ENCODE peak calls at places on chromosomes 6 and 20, in five cellular contexts. One of them, this sample, is unnamed.

GRCh38 chr6:134739299-134740090 is 210.4 kb downstream of the ALDH8A1 start:
- DNase-seq in RCC 7860: peak; percentile 39
- DNase-seq in NCI-H774: no peak
- DNase-seq in activated CD4-positive, alpha-beta T cell treated with anti-CD3 and anti-CD28 coated beads, Interleukin-2, amount 50 U/mL, for 48 hours: no peak
- DNase-seq in GM23338: no peak
- DNase-seq in this sample: no peak

GRCh38 chr6:79810153-79810806 is 137.1 kb downstream of the ELOVL4 start:
- DNase-seq in RCC 7860: no peak
- DNase-seq in NCI-H774: peak; percentile 99
- DNase-seq in activated CD4-positive, alpha-beta T cell treated with anti-CD3 and anti-CD28 coated beads, Interleukin-2, amount 50 U/mL, for 48 hours: no peak
- DNase-seq in GM23338: peak; percentile 27
- DNase-seq in this sample: peak; percentile 93

GRCh38 chr6:2737885-2738284 is 12.8 kb downstream of the MYLK4 start:
- DNase-seq in RCC 7860: no peak
- DNase-seq in NCI-H774: no peak
- DNase-seq in activated CD4-positive, alpha-beta T cell treated with anti-CD3 and anti-CD28 coated beads, Interleukin-2, amount 50 U/mL, for 48 hours: no peak
- DNase-seq in GM23338: no peak
- DNase-seq in this sample: no peak

GRCh38 chr6:786946-787763 is 94.2 kb upstream of the EXOC2 start:
- DNase-seq in RCC 7860: no peak
- DNase-seq in NCI-H774: no peak
- DNase-seq in activated CD4-positive, alpha-beta T cell treated with anti-CD3 and anti-CD28 coated beads, Interleukin-2, amount 50 U/mL, for 48 hours: peak; percentile 12
- DNase-seq in GM23338: peak; percentile 63
- DNase-seq in this sample: peak; percentile 30

GRCh38 chr6:56727097-56727845 is 84.6 kb upstream of the DST start:
- DNase-seq in RCC 7860: no peak
- DNase-seq in NCI-H774: no peak
- DNase-seq in activated CD4-positive, alpha-beta T cell treated with anti-CD3 and anti-CD28 coated beads, Interleukin-2, amount 50 U/mL, for 48 hours: no peak
- DNase-seq in GM23338: peak; percentile 60
- DNase-seq in this sample: no peak

GRCh38 chr6:14922706-14923105 is 323.2 kb upstream of the JARID2 start:
- DNase-seq in RCC 7860: no peak
- DNase-seq in NCI-H774: no peak
- DNase-seq in activated CD4-positive, alpha-beta T cell treated with anti-CD3 and anti-CD28 coated beads, Interleukin-2, amount 50 U/mL, for 48 hours: no peak
- DNase-seq in GM23338: no peak
- DNase-seq in this sample: no peak

GRCh38 chr20:18837710-18838109 is 24.1 kb downstream of the SCP2D1 start:
- DNase-seq in RCC 7860: no peak
- DNase-seq in NCI-H774: no peak
- DNase-seq in activated CD4-positive, alpha-beta T cell treated with anti-CD3 and anti-CD28 coated beads, Interleukin-2, amount 50 U/mL, for 48 hours: no peak
- DNase-seq in GM23338: no peak
- DNase-seq in this sample: no peak

GRCh38 chr20:63553933-63554290 is at the start of gene FNDC11:
- DNase-seq in RCC 7860: no peak
- DNase-seq in NCI-H774: no peak
- DNase-seq in activated CD4-positive, alpha-beta T cell treated with anti-CD3 and anti-CD28 coated beads, Interleukin-2, amount 50 U/mL, for 48 hours: peak; percentile 37
- DNase-seq in GM23338: peak; percentile 81
- DNase-seq in this sample: no peak

GRCh38 chr6:144804246-144804790 is 519.2 kb downstream of the UTRN start:
- DNase-seq in RCC 7860: no peak
- DNase-seq in NCI-H774: no peak
- DNase-seq in activated CD4-positive, alpha-beta T cell treated with anti-CD3 and anti-CD28 coated beads, Interleukin-2, amount 50 U/mL, for 48 hours: no peak
- DNase-seq in GM23338: no peak
- DNase-seq in this sample: no peak

GRCh38 chr6:163828038-163828790 is 413.7 kb downstream of the QKI start:
- DNase-seq in RCC 7860: peak; percentile 33
- DNase-seq in NCI-H774: no peak
- DNase-seq in activated CD4-positive, alpha-beta T cell treated with anti-CD3 and anti-CD28 coated beads, Interleukin-2, amount 50 U/mL, for 48 hours: no peak
- DNase-seq in GM23338: no peak
- DNase-seq in this sample: no peak

GRCh38 chr6:7542065-7542877 is 800 bp downstream of the DSP start:
- DNase-seq in RCC 7860: no peak
- DNase-seq in NCI-H774: no peak
- DNase-seq in activated CD4-positive, alpha-beta T cell treated with anti-CD3 and anti-CD28 coated beads, Interleukin-2, amount 50 U/mL, for 48 hours: no peak
- DNase-seq in GM23338: peak; percentile 82
- DNase-seq in this sample: no peak

GRCh38 chr6:138346302-138347195 is 31.2 kb upstream of the SMIM28 start:
- DNase-seq in RCC 7860: no peak
- DNase-seq in NCI-H774: no peak
- DNase-seq in activated CD4-positive, alpha-beta T cell treated with anti-CD3 and anti-CD28 coated beads, Interleukin-2, amount 50 U/mL, for 48 hours: no peak
- DNase-seq in GM23338: peak; percentile 9
- DNase-seq in this sample: no peak

GRCh38 chr6:161792887-161793286 is 519.0 kb upstream of the AGPAT4 start:
- DNase-seq in RCC 7860: no peak
- DNase-seq in NCI-H774: no peak
- DNase-seq in activated CD4-positive, alpha-beta T cell treated with anti-CD3 and anti-CD28 coated beads, Interleukin-2, amount 50 U/mL, for 48 hours: no peak
- DNase-seq in GM23338: no peak
- DNase-seq in this sample: no peak

GRCh38 chr6:63785006-63785405 is 149.4 kb downstream of the PHF3 start:
- DNase-seq in RCC 7860: no peak
- DNase-seq in NCI-H774: no peak
- DNase-seq in activated CD4-positive, alpha-beta T cell treated with anti-CD3 and anti-CD28 coated beads, Interleukin-2, amount 50 U/mL, for 48 hours: no peak
- DNase-seq in GM23338: peak; percentile 17
- DNase-seq in this sample: no peak

GRCh38 chr6:164322533-164322932 is 908.0 kb downstream of the QKI start:
- DNase-seq in RCC 7860: no peak
- DNase-seq in NCI-H774: no peak
- DNase-seq in activated CD4-positive, alpha-beta T cell treated with anti-CD3 and anti-CD28 coated beads, Interleukin-2, amount 50 U/mL, for 48 hours: no peak
- DNase-seq in GM23338: no peak
- DNase-seq in this sample: no peak

GRCh38 chr6:157786221-157786620 is 36.8 kb upstream of the SNX9 start:
- DNase-seq in RCC 7860: no peak
- DNase-seq in NCI-H774: no peak
- DNase-seq in activated CD4-positive, alpha-beta T cell treated with anti-CD3 and anti-CD28 coated beads, Interleukin-2, amount 50 U/mL, for 48 hours: no peak
- DNase-seq in GM23338: no peak
- DNase-seq in this sample: no peak

GRCh38 chr20:23586735-23587525 is 18.6 kb upstream of the CST9L start:
- DNase-seq in RCC 7860: no peak
- DNase-seq in NCI-H774: no peak
- DNase-seq in activated CD4-positive, alpha-beta T cell treated with anti-CD3 and anti-CD28 coated beads, Interleukin-2, amount 50 U/mL, for 48 hours: no peak
- DNase-seq in GM23338: no peak
- DNase-seq in this sample: no peak

GRCh38 chr6:145963216-145964068 is 716 bp downstream of the SHPRH start:
- DNase-seq in RCC 7860: peak; percentile 14
- DNase-seq in NCI-H774: no peak
- DNase-seq in activated CD4-positive, alpha-beta T cell treated with anti-CD3 and anti-CD28 coated beads, Interleukin-2, amount 50 U/mL, for 48 hours: peak; percentile 42
- DNase-seq in GM23338: peak; percentile 62
- DNase-seq in this sample: no peak

GRCh38 chr20:56352656-56353055 is 6.1 kb upstream of the FAM210B start:
- DNase-seq in RCC 7860: no peak
- DNase-seq in NCI-H774: no peak
- DNase-seq in activated CD4-positive, alpha-beta T cell treated with anti-CD3 and anti-CD28 coated beads, Interleukin-2, amount 50 U/mL, for 48 hours: no peak
- DNase-seq in GM23338: no peak
- DNase-seq in this sample: no peak

GRCh38 chr6:81138236-81138635 is 614.2 kb downstream of the TENT5A start:
- DNase-seq in RCC 7860: no peak
- DNase-seq in NCI-H774: no peak
- DNase-seq in activated CD4-positive, alpha-beta T cell treated with anti-CD3 and anti-CD28 coated beads, Interleukin-2, amount 50 U/mL, for 48 hours: no peak
- DNase-seq in GM23338: no peak
- DNase-seq in this sample: peak; percentile 65

GRCh38 chr6:158703840-158704822 is 54.3 kb downstream of the SYTL3 start:
- DNase-seq in RCC 7860: peak; percentile 54
- DNase-seq in NCI-H774: peak; percentile 79
- DNase-seq in activated CD4-positive, alpha-beta T cell treated with anti-CD3 and anti-CD28 coated beads, Interleukin-2, amount 50 U/mL, for 48 hours: peak; percentile 73
- DNase-seq in GM23338: peak; percentile 86
- DNase-seq in this sample: peak; percentile 30

GRCh38 chr6:116246089-116246488 is 7.8 kb downstream of the TSPYL4 start:
- DNase-seq in RCC 7860: no peak
- DNase-seq in NCI-H774: no peak
- DNase-seq in activated CD4-positive, alpha-beta T cell treated with anti-CD3 and anti-CD28 coated beads, Interleukin-2, amount 50 U/mL, for 48 hours: no peak
- DNase-seq in GM23338: no peak
- DNase-seq in this sample: no peak

GRCh38 chr6:170545405-170545804 is 7.7 kb downstream of the PSMB1 start:
- DNase-seq in RCC 7860: no peak
- DNase-seq in NCI-H774: peak; percentile 92
- DNase-seq in activated CD4-positive, alpha-beta T cell treated with anti-CD3 and anti-CD28 coated beads, Interleukin-2, amount 50 U/mL, for 48 hours: no peak
- DNase-seq in GM23338: no peak
- DNase-seq in this sample: no peak

GRCh38 chr20:4014031-4014474 is 1.3 kb downstream of the RNF24 start:
- DNase-seq in RCC 7860: peak; percentile 62
- DNase-seq in NCI-H774: peak; percentile 57
- DNase-seq in activated CD4-positive, alpha-beta T cell treated with anti-CD3 and anti-CD28 coated beads, Interleukin-2, amount 50 U/mL, for 48 hours: no peak
- DNase-seq in GM23338: peak; percentile 33
- DNase-seq in this sample: peak; percentile 79

GRCh38 chr6:83884523-83884922 is 25.0 kb downstream of the CYB5R4 start:
- DNase-seq in RCC 7860: peak; percentile 26
- DNase-seq in NCI-H774: peak; percentile 81
- DNase-seq in activated CD4-positive, alpha-beta T cell treated with anti-CD3 and anti-CD28 coated beads, Interleukin-2, amount 50 U/mL, for 48 hours: no peak
- DNase-seq in GM23338: peak; percentile 57
- DNase-seq in this sample: peak; percentile 52

This sample was measured in COR-L47.